ENCODE peak calls at places on chromosomes 11 and 22, in six cellular contexts. H is AG09309, C is stomach, J is MG63, X is H7, O is NB4. S is an unnamed sample.

GRCh38 chr11:36065436-36065835 is 121.6 kb downstream of the LDLRAD3 start:
- DNase-seq in H (no peak), C (no peak), J (no peak), X (no peak), O (no peak), S (peak; percentile 72)

GRCh38 chr11:35622070-35622469 is 3.8 kb downstream of the FJX1 start:
- DNase-seq in H (peak; percentile 46), C (no peak), J (peak; percentile 52), X (no peak), O (no peak), S (peak; percentile 92)

GRCh38 chr11:20669833-20670684 is 673 bp downstream of the NELL1 start:
- DNase-seq in H (no peak), C (no peak), J (no peak), X (peak; percentile 71), O (no peak), S (no peak)

GRCh38 chr11:124329787-124330478 is 9.9 kb upstream of the OR8D2 start:
- DNase-seq in H (no peak), C (no peak), J (no peak), X (no peak), O (peak; percentile 42), S (peak; percentile 40)

GRCh38 chr11:120055646-120056045 is 82.3 kb downstream of the TRIM29 start:
- DNase-seq in H (no peak), C (no peak), J (no peak), X (no peak), O (no peak), S (peak; percentile 30)

GRCh38 chr11:34963351-34963750 is 46.9 kb downstream of the PDHX start:
- DNase-seq in H (no peak), C (no peak), J (no peak), X (no peak), O (no peak), S (no peak)

GRCh38 chr11:110896358-110896757 is 184.1 kb upstream of the ARHGAP20 start:
- DNase-seq in H (peak; percentile 28), C (no peak), J (peak; percentile 44), X (no peak), O (no peak), S (peak; percentile 91)

GRCh38 chr22:39943366-39943765 is 16.8 kb upstream of the TMA7B start:
- DNase-seq in H (no peak), C (no peak), J (no peak), X (peak; percentile 64), O (no peak), S (no peak)

GRCh38 chr22:33192156-33192555 is 134.0 kb upstream of the SYN3 start:
- DNase-seq in H (no peak), C (no peak), J (no peak), X (no peak), O (no peak), S (no peak)

GRCh38 chr11:73372371-73372993 is 3.7 kb upstream of the RELT start:
- DNase-seq in H (no peak), C (no peak), J (peak; percentile 52), X (peak; percentile 88), O (peak; percentile 61), S (peak; percentile 36)

GRCh38 chr11:33542921-33543320 is 157.7 kb downstream of the C11orf91 start:
- DNase-seq in H (no peak), C (peak; percentile 66), J (peak; percentile 29), X (peak; percentile 80), O (peak; percentile 45), S (peak; percentile 77)

DNA sequence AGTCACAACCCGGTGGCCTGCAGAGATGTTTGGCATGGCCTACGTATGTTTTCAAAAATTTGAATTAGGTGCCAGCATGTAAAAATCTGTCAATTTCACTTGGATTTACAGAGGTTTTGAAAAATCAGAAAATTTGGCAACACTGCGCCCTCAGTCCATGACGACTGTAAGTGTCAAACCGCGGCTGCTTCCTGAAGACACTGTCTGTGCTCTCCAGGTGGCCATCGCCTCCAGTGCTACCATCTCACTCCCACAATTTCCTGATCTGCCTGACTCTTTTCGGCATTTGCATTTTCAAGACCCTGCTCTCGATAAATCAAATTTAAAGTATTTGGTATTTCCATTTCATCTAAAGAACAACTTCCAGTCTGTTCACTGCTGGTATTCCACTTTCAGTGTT is 34.6 kb downstream of the VSIG10L2 start:
- DNase-seq in H (no peak), C (no peak), J (no peak), X (peak; percentile 7), O (no peak), S (no peak)
- H3K4me3 ChIP-seq in H (no peak overlapping the region), C (no peak overlapping the region), J (no peak overlapping the region), X (no peak overlapping the region), O (no peak overlapping the region), S (no peak overlapping the region)

GRCh38 chr11:69578167-69578566 is 62.8 kb upstream of the CCND1 start:
- DNase-seq in H (no peak), C (no peak), J (no peak), X (no peak), O (no peak), S (no peak)
- H3K4me3 ChIP-seq in H (no peak overlapping the region), C (no peak overlapping the region), J (no peak overlapping the region), X (no peak overlapping the region), O (no peak overlapping the region), S (no peak overlapping the region)

GRCh38 chr22:20268350-20269012 is 363 bp upstream of the RTN4R start:
- DNase-seq in H (no peak), C (peak; percentile 75), J (peak; percentile 57), X (peak; percentile 95), O (peak; percentile 74), S (peak; percentile 31)
- H3K4me3 ChIP-seq in H (no peak overlapping the region), C (peak overlapping the region; percentile 52), J (peak overlapping the region; percentile 35), X (peak overlapping the region; percentile 33), O (no peak overlapping the region), S (no peak overlapping the region)

DNA sequence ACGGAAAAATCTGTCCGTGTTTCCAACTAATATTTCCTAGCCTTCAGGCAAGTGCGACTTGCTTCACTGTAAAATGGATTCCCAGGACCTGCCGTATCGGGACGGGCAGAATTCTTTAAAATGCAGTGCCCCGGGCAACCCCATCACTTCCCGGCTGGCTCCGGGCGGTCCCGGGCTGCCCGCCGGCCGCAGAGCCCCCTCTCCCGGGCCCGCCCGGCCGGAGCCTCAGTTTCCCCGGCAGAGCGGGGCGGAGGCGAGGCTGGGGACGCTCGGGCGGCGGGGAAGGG is 84.1 kb upstream of the WNT7B start:
- DNase-seq in H (no peak), C (no peak), J (no peak), X (no peak), O (no peak), S (no peak)
- H3K4me3 ChIP-seq in H (no peak overlapping the region), C (no peak overlapping the region), J (no peak overlapping the region), X (peak overlapping the region; percentile 16), O (no peak overlapping the region), S (no peak overlapping the region)

DNA sequence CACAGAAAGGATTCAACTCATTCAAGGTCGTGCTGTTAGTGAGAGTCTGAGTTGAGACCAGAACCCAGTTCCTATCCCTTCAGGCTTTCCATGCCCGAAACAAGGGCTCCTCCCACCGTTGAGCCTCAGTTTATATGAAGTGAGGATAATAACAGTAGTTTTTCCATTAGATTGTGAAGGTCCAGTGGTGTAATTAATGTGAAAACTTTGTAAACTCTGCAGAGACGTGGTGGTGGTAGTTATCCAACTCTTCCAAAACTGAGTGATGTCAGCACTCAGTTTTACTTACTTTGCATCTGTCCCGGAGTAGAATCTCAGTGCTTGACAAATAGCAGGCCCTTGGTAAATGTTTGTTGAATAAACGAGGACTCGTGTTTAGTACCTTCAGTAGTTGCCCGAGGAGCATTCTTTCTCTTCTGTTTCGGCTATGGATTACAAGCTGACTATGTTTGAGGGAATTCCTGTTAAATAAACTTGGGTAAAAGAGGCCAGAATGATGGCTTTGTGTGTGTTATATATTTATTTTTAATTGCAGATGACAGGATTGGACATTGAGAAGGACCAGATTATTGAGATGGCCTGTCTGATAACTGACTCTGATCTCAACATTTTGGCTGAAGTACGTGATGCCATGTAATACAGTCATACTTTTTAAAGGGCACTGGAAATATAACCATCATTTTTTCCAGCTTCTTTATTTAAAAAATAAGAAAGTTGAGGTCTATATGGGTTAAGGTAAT is 1.0 kb downstream of the REXO2 start:
- DNase-seq in H (no peak), C (no peak), J (no peak), X (no peak), O (no peak), S (peak; percentile 36)
- H3K4me3 ChIP-seq in H (peak overlapping the region; percentile 90), C (peak overlapping the region; percentile 95), J (peak overlapping the region; percentile 83), X (peak overlapping the region; percentile 91), O (peak overlapping the region; percentile 76), S (peak overlapping the region; percentile 97)

GRCh38 chr11:32427616-32427934 is 7.8 kb downstream of the WT1 start:
- DNase-seq in H (no peak), C (no peak), J (no peak), X (no peak), O (no peak), S (no peak)

GRCh38 chr11:32426819-32427615 is 8.3 kb downstream of the WT1 start:
- DNase-seq in H (no peak), C (no peak), J (no peak), X (peak; percentile 91), O (no peak), S (no peak)

GRCh38 chr11:32428665-32429293 is 6.6 kb downstream of the WT1 start:
- DNase-seq in H (no peak), C (no peak), J (no peak), X (peak; percentile 43), O (no peak), S (no peak)

GRCh38 chr11:32427935-32428664 is 7.2 kb downstream of the WT1 start:
- DNase-seq in H (no peak), C (no peak), J (no peak), X (peak; percentile 73), O (no peak), S (no peak)

GRCh38 chr11:32426192-32426591 is 9.1 kb downstream of the WT1 start:
- DNase-seq in H (no peak), C (no peak), J (no peak), X (peak; percentile 54), O (no peak), S (no peak)
- H3K4me3 ChIP-seq in H (no peak overlapping the region), C (no peak overlapping the region), J (no peak overlapping the region), X (peak overlapping the region; percentile 33), O (no peak overlapping the region), S (no peak overlapping the region)

GRCh38 chr11:40746282-40746681 is 713.2 kb downstream of the LRRC4C start:
- DNase-seq in H (no peak), C (no peak), J (no peak), X (no peak), O (no peak), S (no peak)
- H3K4me3 ChIP-seq in H (no peak overlapping the region), C (no peak overlapping the region), J (no peak overlapping the region), X (no peak overlapping the region), O (no peak overlapping the region), S (no peak overlapping the region)

DNA sequence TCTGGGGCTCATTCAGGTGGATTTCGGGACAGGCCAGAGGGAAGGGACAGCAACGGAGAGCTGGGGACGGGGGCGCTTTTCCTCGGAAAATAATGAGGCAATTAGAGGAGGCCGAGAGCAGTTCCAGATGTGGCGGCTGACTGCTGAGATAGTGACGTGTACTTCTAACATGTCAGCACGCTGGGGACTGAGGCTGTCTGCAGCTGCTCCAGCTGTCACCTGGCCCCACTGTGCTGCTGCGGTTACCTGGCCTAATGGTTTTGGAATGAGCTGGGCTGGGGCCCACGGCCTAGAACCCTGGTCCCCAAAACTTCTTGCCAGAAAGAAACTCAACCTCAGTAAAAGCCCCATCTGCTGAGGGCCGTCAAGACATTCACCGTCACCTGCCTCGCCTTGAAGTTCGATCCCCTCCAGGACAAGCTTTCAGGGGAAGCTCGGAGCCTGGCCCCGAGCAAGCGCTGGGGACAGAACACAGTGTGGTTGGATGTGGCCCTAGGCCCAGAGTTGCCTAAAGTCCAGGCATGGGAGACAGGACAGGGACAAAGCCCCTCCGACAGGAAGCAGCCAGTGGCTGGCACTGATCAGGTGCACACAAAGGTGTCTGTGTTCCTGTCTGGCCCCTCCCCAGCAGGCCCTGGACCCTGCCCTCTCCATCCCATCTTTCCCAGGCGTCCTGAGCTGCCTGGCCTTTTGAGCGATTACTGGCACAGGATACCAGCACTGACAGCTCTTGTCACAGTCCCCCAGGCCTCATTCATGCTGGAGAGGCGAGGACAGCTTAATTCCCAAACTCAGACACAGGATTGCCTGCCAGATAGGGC is 22.1 kb downstream of the RPUSD4 start:
- DNase-seq in H (no peak), C (no peak), J (no peak), X (no peak), O (no peak), S (no peak)
- H3K4me3 ChIP-seq in H (no peak overlapping the region), C (no peak overlapping the region), J (no peak overlapping the region), X (no peak overlapping the region), O (no peak overlapping the region), S (no peak overlapping the region)